ENCODE peak calls at places on chromosomes 11 and 22, in nine cellular contexts. Z is heart left ventricle; J is left ventricle myocardium inferior; E is spleen; O is right atrium auricular region; D is BE2C; B is IMR-90; L is transverse colon; K is CD8-positive, alpha-beta T cell. H is an unnamed sample. For H3K27me3 and H3K9me3, the result is how much of the 10 kb centered on the place peaks cover.

GRCh38 chr11:74024630-74025029 is 15.7 kb upstream of the UCP3 start:
- DNase-seq in Z (peak), J (peak), E (no peak), O (peak), D (no peak), B (peak), L (peak), K (no peak), H (no peak)

GRCh38 chr11:67507891-67508485 is at the start of gene CDK2AP2:
- DNase-seq in Z (peak), J (peak), E (peak), O (peak), D (peak), B (peak), L (peak), K (peak), H (peak)

GRCh38 chr22:47015589-47016178 is 253.2 kb downstream of the TBC1D22A start:
- DNase-seq in Z (peak), J (no peak), E (no peak), O (no peak), D (no peak), B (no peak), L (no peak), K (no peak), H (peak)

GRCh38 chr11:70490723-70491558 is 92.6 kb downstream of the CTTN start:
- DNase-seq in Z (peak), J (peak), E (peak), O (no peak), D (peak), B (no peak), L (no peak), K (no peak), H (peak)

GRCh38 chr22:24525416-24526037 is 29.4 kb downstream of the GUCD1 start:
- DNase-seq in Z (peak), J (peak), E (peak), O (peak), D (peak), B (peak), L (peak), K (peak), H (peak)

GRCh38 chr11:117544431-117544830 is 216.8 kb downstream of the CEP164 start:
- DNase-seq in Z (no peak), J (no peak), E (no peak), O (no peak), D (no peak), B (no peak), L (peak), K (no peak), H (no peak)

GRCh38 chr11:27241316-27242122 is 121.5 kb downstream of the CCDC34 start:
- DNase-seq in Z (no peak), J (no peak), E (no peak), O (no peak), D (no peak), B (peak), L (no peak), K (no peak), H (no peak)

GRCh38 chr22:45917146-45917545 is 59.8 kb downstream of the WNT7B start:
- DNase-seq in Z (no peak), J (no peak), E (no peak), O (no peak), D (peak), B (no peak), L (no peak), K (no peak), H (no peak)

GRCh38 chr22:30984317-30984716 is 15.3 kb downstream of the TUG1 start:
- DNase-seq in Z (no peak), J (no peak), E (no peak), O (no peak), D (no peak), B (no peak), L (no peak), K (no peak), H (no peak)

GRCh38 chr11:44738791-44739190 is 12.0 kb downstream of the TSPAN18 start:
- DNase-seq in Z (no peak), J (no peak), E (no peak), O (no peak), D (no peak), B (no peak), L (no peak), K (no peak), H (no peak)

GRCh38 chr11:64803163-64803845 is at the start of gene MAP4K2:
- DNase-seq in Z (peak), J (peak), E (peak), O (peak), D (peak), B (peak), L (peak), K (peak), H (peak)

GRCh38 chr11:110565690-110566336 is 136.1 kb downstream of the FDX1 start:
- DNase-seq in Z (no peak), J (no peak), E (no peak), O (no peak), D (no peak), B (no peak), L (no peak), K (no peak), H (peak)
- H3K27me3 ChIP-seq in Z (under half), J (under half), E (under half), O (under half), D (under half), B (under half), L (under half), K (under half), H (under half)

GRCh38 chr22:50507421-50507990 is at the start of gene LMF2:
- DNase-seq in Z (peak), J (peak), E (peak), O (peak), D (peak), B (no peak), L (peak), K (peak), H (peak)
- TF ChIP-seq CTCF in Z (no peak), J (no peak), E (no peak), O (no peak), D (no peak), B (no peak), L (no peak), K (no peak), H (no peak)

GRCh38 chr22:16961477-16962186 is 46.4 kb downstream of the GAB4 start:
- DNase-seq in Z (no peak), J (no peak), E (no peak), O (peak), D (no peak), B (no peak), L (no peak), K (no peak), H (no peak)
- H3K9me3 ChIP-seq in Z (under half), J (under half), E (under half), O (under half), D (under half), B (under half), L (under half), K (under half), H (under half)

GRCh38 chr11:6057452-6057851 is 26.9 kb upstream of the OR56A1 start:
- DNase-seq in Z (no peak), J (no peak), E (no peak), O (no peak), D (no peak), B (no peak), L (no peak), K (no peak), H (no peak)
- H3K27me3 ChIP-seq in Z (under half), J (under half), E (under half), O (under half), D (under half), B (under half), L (under half), K (under half), H (under half)

DNA sequence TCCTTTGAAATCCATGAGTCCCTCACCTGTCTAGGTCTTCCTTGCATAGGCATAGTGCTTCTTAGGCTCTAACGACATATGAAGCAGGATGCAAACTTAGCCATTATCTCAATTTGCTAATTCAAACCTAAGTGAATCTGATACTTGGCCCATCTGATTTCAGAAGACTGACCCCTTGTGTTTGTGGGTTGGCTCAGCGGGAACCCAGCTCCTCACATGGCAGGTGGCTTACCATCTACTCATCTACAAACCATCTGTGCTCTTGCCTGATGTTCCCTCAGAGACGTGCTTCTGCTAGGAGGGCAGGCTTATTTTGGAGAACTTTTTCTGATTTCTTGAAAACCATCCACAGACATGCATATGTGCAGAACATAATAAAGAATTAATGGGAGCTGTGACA is 15.2 kb downstream of the ELMOD1 start:
- DNase-seq in Z (no peak), J (no peak), E (no peak), O (no peak), D (no peak), B (no peak), L (no peak), K (no peak), H (no peak)
- TF ChIP-seq CTCF in Z (no peak), J (no peak), E (no peak), O (no peak), D (peak), B (peak), L (no peak), K (no peak), H (no peak)

GRCh38 chr22:11627436-11627797 is 3900.6 kb upstream of the OR11H1 start:
- DNase-seq in Z (no peak), J (no peak), E (peak), O (no peak), D (no peak), B (no peak), L (no peak), K (no peak), H (peak)

GRCh38 chr22:11627798-11628650 is 3900.0 kb upstream of the OR11H1 start:
- DNase-seq in Z (no peak), J (no peak), E (peak), O (no peak), D (no peak), B (no peak), L (no peak), K (no peak), H (peak)

GRCh38 chr22:11628651-11629511 is 3899.1 kb upstream of the OR11H1 start:
- DNase-seq in Z (no peak), J (no peak), E (peak), O (no peak), D (no peak), B (no peak), L (no peak), K (no peak), H (peak)

GRCh38 chr22:11626422-11626773 is 3901.6 kb upstream of the OR11H1 start:
- DNase-seq in Z (no peak), J (no peak), E (peak), O (no peak), D (no peak), B (no peak), L (no peak), K (no peak), H (peak)

DNA sequence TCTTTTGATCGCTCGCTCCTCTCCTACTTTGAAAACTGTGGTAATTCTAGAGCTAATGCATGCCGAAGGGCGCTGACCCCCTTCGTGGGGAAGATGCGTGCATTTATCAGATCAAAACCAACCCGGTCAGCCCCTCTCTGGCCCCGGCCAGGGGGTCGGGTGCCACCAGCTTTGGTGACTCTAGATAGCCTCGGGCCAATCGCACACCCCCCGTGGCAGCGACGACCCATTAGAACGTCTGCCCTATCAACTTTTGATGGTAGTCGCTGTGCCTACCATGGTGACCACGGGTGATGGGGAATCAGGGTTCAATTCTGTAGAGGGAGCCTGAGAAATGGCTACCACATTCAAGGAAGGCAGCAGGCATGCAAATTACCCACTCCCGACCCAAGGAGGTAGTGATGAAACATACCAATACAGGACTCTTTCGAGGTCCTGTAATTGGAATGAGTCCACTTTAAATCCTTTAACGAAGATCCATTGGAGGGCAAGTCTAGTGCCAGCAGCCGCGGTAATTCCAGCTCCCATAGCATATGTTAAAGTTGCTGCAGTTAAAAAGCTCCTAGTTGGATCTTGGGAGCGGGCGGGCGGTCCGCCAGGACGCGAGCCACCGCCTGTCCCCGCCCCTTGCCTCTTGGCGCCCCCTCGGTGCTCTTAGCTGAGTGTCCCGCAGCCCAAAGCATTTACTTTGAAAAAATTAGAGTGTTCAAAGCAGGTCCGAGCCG is 3898.2 kb upstream of the OR11H1 start:
- DNase-seq in Z (no peak), J (no peak), E (peak), O (no peak), D (no peak), B (no peak), L (no peak), K (no peak), H (peak)
- H3K9me3 ChIP-seq in Z (under half), J (half or more), E (half or more), O (under half), D (under half), B (under half), L (under half), K (under half), H (under half)

DNA sequence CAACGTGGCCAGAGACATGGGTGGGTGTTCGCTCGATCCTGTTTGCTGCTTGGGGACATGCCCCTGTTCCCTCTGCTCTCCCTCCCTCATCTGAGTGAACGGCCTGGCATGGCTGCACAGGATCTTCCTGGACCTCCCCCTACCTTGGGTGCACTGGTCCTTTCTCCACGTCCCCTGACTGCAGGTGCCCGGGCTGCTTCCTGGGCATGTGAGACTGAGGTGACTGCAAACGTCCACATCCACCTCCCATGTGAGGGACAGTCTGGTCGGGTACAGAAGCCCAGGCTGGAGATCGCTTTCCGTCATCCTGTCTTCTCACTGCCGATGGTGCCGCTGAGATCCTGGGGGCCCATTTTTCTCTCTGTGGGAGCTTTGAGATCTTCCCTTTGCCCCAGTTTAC is 11.8 kb downstream of the SULT4A1 start:
- DNase-seq in Z (no peak), J (no peak), E (peak), O (no peak), D (no peak), B (no peak), L (no peak), K (no peak), H (peak)
- H3K27me3 ChIP-seq in Z (under half), J (under half), E (under half), O (under half), D (under half), B (under half), L (under half), K (under half), H (under half)

H was measured in upper lobe of right lung.